ENCODE peak calls at places on chromosomes 6 and 20, in seven cellular contexts. Z, U, W, D, V, X and Q are unnamed samples.

GRCh38 chr6:154923199-154923869 is 71.8 kb upstream of the TIAM2 start:
- DNase-seq in U (no peak), D (no peak), W (no peak), Z (no peak), V (no peak), X (no peak), Q (no peak)

GRCh38 chr20:50995506-50995905 is 27.4 kb downstream of the KCNG1 start:
- DNase-seq in W (no peak), U (no peak), X (no peak), V (no peak), Z (no peak), D (peak), Q (no peak)

GRCh38 chr20:48999890-49000870 is 45.9 kb upstream of the CSE1L start:
- DNase-seq in D (no peak), X (no peak), Z (no peak), V (no peak), U (no peak), W (no peak), Q (no peak)

GRCh38 chr6:168895102-168895812 is 358.4 kb downstream of the THBS2 start:
- DNase-seq in D (peak), W (peak), Z (peak), X (peak), U (peak), V (peak), Q (peak)

GRCh38 chr20:43849496-43850197 is 65.0 kb upstream of the TOX2 start:
- DNase-seq in W (peak), V (peak), D (peak), U (no peak), Z (no peak), X (peak), Q (no peak)

GRCh38 chr6:15253107-15254073 is 7.5 kb downstream of the JARID2 start:
- DNase-seq in X (no peak), U (no peak), D (no peak), V (no peak), W (no peak), Z (no peak), Q (peak)

GRCh38 chr6:33817520-33817919 is 13.7 kb upstream of the MLN start:
- DNase-seq in Z (no peak), W (no peak), X (no peak), D (no peak), V (no peak), U (no peak), Q (no peak)

GRCh38 chr6:147621280-147621679 is 112.8 kb downstream of the SAMD5 start:
- DNase-seq in Z (peak), W (no peak), X (peak), V (peak), U (no peak), D (peak), Q (no peak)

GRCh38 chr6:2866183-2866846 is 24.7 kb upstream of the SERPINB1 start:
- DNase-seq in V (no peak), D (no peak), W (peak), U (no peak), X (no peak), Z (no peak), Q (peak)

GRCh38 chr6:32692019-32692418 is 25.6 kb upstream of the HLA-DQB1 start:
- DNase-seq in D (peak), W (peak), Z (no peak), X (no peak), U (no peak), V (no peak), Q (peak)

GRCh38 chr20:32004963-32005362 is 5.3 kb upstream of the CCM2L start:
- DNase-seq in Z (no peak), W (no peak), U (no peak), D (peak), X (no peak), V (no peak), Q (no peak)

GRCh38 chr6:146957443-146957842 is 246.8 kb upstream of the STXBP5 start:
- DNase-seq in X (no peak), D (no peak), V (no peak), Z (no peak), U (no peak), W (no peak), Q (no peak)

GRCh38 chr6:37077459-37078296 is 72.2 kb downstream of the FGD2 start:
- DNase-seq in Z (peak), X (peak), W (no peak), V (peak), U (peak), D (peak), Q (no peak)

GRCh38 chr6:25122001-25122400 is 157.2 kb upstream of the CARMIL1 start:
- DNase-seq in D (peak), X (peak), Z (no peak), U (peak), W (peak), V (peak), Q (no peak)

GRCh38 chr6:94045473-94045872 is 626.1 kb upstream of the EPHA7 start:
- DNase-seq in D (no peak), Z (no peak), W (no peak), V (no peak), X (no peak), U (no peak), Q (no peak)

GRCh38 chr6:56490994-56491393 is 151.7 kb downstream of the DST start:
- DNase-seq in D (peak), X (peak), V (peak), U (no peak), Z (no peak), W (peak), Q (no peak)

GRCh38 chr20:13685623-13686022 is 46.9 kb upstream of the TASP1 start:
- DNase-seq in V (no peak), X (no peak), Z (no peak), U (no peak), W (no peak), D (no peak), Q (no peak)

GRCh38 chr20:13683833-13684232 is 45.1 kb upstream of the TASP1 start:
- DNase-seq in V (no peak), U (no peak), W (no peak), D (no peak), Z (no peak), X (no peak), Q (no peak)

GRCh38 chr20:13684566-13685222 is 46.0 kb upstream of the TASP1 start:
- DNase-seq in U (no peak), Z (no peak), X (no peak), D (no peak), V (no peak), W (no peak), Q (peak)

GRCh38 chr20:13677241-13677640 is 38.5 kb upstream of the TASP1 start:
- DNase-seq in U (no peak), D (no peak), W (no peak), Z (no peak), V (no peak), X (no peak), Q (no peak)

DNA sequence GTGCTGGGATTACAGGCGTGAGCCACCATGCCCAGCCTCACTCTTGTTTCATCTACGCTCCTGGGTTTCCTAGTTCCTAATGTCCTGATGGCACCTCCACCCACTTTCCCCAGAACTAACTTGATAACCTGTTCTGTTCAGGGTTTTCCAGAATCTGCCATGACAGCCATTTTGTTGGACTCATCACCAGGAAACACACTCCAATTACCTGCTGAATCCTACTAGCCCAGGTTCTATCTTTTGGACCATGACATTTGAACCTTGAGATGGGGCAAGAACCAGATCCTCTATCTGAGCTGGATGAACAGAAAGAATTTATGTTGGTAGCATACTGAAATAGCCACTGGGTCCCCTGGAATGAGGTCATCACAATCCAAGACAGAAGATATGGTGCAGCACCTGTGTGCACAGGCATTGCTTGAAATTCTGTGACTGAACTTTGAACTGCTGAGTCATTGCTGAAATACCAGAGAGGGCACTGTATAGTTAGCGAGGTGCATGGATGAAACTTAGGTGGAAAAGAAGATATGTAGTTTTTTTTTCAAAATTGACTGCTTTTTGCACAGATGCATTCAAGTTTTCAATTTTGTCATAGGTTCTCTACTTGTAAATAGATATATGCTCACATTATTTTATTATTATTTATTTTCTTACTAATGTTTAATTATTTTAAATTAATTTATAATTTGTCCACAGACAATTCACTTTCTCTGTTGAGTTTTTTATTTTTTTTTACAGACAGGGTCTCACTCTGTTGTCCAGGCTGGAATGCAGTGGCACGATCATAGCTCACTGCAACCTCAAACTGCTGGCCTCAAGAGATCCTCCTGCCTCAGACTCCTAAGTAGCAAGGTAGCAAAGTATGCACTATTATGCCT is 42.8 kb upstream of the TASP1 start:
- DNase-seq in X (no peak), Z (no peak), V (no peak), D (no peak), U (no peak), W (no peak), Q (peak)
- TF ChIP-seq CTCF in X (no peak), Z (no peak), V (no peak), D (no peak), U (no peak), W (no peak), Q (no peak)

GRCh38 chr20:20454850-20455627 is 87.1 kb downstream of the INSM1 start:
- DNase-seq in Z (no peak), U (no peak), V (no peak), W (no peak), D (no peak), X (no peak), Q (no peak)

GRCh38 chr20:20450461-20451027 is 82.6 kb downstream of the INSM1 start:
- DNase-seq in V (peak), D (peak), U (peak), X (no peak), Z (no peak), W (peak), Q (no peak)

GRCh38 chr20:20448891-20449290 is 81.0 kb downstream of the INSM1 start:
- DNase-seq in D (no peak), U (no peak), W (no peak), X (no peak), Z (no peak), V (no peak), Q (no peak)

GRCh38 chr20:20454367-20454766 is 86.5 kb downstream of the INSM1 start:
- DNase-seq in D (no peak), Z (no peak), U (no peak), X (no peak), V (no peak), W (no peak), Q (no peak)

DNA sequence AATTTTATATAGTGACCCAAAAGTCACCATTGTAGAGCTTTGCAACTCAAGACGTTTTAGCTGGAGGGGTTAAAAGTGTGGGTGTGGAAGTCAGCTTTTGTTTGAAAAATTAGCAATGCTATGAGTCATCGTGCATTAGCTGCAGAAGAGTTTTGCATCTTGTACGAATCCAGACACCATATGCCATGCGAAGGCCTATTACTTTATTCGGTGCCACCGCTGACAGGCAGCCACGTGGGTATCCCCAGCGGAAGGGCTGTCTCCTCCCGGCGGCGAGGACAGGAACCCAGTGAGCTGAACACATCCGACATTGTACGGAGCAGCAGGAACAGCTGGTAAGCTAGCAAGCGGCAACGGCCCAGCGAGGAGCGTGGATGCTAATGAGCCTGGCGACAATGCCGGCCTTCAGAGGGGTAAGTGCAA is 84.4 kb downstream of the INSM1 start:
- DNase-seq in V (peak), U (peak), X (peak), D (peak), Z (peak), W (peak), Q (peak)
- H3K4me3 ChIP-seq in V (peak), U (peak), X (peak), D (no peak), Z (peak), W (no peak), Q (peak)

DNA sequence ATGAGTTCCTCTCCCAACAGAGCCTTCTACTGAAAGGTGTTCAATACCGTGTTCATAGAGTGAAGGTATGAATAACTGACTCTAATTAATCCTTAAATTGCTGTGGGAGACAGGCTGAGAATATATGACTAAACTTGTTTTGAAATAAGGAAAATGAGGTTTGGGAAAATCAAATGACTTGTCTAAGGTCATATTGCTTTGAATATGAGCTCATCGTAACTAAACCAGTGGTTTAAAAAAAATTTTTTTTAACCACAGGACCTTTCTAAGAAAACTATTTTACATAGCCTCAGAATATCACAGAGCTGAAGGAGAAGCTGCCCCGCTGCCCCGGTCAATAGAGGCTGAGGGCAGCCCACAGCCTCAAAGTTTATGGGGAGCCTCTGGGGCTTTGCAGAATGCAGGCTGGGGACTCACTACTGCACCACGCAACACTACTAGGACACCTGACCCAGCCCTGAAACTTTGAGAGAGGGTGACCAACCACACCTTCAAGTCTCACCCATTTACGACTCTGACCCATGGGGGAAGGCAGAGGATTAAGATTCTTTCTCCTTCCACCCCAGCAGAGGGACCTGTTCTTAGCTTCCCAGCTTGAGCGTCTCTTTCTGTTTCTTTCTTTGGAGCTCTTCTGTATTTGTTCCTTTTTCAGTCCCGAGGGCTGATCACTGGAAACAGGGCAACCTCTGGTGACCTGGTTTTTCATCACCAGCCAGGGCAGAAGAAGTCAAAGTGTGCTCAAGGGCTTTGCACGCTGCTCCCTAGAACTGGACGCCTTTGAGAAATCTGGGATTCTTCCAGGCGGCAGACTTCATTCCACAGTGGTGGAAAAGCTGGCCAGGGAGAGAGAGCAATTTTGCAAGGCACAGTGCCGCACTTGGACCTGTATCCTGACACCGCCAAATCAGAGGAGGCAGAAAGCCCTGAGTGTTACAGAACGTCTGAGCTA is 220.2 kb downstream of the ATXN1 start:
- DNase-seq in D (peak), W (no peak), V (no peak), Z (peak), U (peak), X (no peak), Q (peak)
- TF ChIP-seq CTCF in D (peak), W (no peak), V (no peak), Z (peak), U (peak), X (peak), Q (no peak)

GRCh38 chr6:133240511-133241087 is 558 bp upstream of the EYA4 start:
- DNase-seq in Z (no peak), X (no peak), W (no peak), V (peak), U (peak), D (peak), Q (no peak)

GRCh38 chr6:133241088-133241900 is at the start of gene EYA4:
- DNase-seq in U (peak), X (no peak), Z (no peak), V (peak), W (no peak), D (peak), Q (no peak)

GRCh38 chr6:133242761-133243590 is 1.8 kb downstream of the EYA4 start:
- DNase-seq in U (peak), V (no peak), W (peak), Z (peak), X (no peak), D (peak), Q (no peak)

GRCh38 chr6:133243723-133244122 is 2.6 kb downstream of the EYA4 start:
- DNase-seq in Z (no peak), V (no peak), D (no peak), U (no peak), W (no peak), X (no peak), Q (no peak)

DNA sequence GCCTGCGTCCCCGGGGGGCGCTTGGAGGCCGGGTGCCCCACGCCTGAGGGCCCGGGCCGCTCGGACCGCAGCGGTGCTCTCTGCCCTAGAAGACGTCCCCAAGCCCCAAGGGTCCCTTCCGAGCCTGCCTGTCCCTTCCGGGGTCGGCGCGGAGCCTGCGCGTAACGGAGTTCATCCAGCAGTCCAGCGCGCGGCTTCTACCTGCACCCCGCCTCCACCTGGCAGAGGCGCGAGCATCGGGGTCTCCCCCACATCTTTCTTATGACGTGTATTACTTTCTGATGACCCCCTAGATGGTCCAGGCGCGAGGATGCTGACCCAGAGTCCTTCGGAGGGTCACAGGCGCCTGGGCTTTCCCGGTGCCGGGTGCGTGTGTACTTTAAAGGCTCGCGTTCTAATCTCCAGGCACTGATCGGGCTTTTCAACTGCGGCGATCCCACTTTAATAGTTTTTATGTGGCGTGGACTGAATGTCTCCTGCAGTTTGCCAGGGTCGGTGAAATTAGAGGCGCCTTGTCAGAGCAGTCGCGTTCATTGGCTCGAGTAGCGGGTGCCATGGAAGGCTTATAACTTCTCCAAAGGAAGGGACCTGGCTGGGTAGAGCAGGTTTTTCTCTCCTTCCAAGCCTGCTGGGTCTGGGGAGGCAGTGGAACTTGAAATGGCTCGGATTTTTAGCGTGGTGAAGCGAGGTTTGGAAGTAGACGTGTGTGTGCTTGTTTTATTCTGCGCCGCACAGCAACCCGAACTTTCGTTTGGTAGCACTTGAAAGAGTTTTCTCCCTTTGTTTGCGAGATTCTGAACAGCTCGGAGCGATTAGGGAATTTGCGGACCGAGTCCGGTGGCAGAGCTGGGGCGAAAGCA is 974 bp downstream of the EYA4 start:
- DNase-seq in X (no peak), Z (peak), D (peak), U (peak), V (peak), W (peak), Q (no peak)
- H3K4me3 ChIP-seq in X (peak), Z (peak), D (peak), U (peak), V (peak), W (peak), Q (no peak)

DNA sequence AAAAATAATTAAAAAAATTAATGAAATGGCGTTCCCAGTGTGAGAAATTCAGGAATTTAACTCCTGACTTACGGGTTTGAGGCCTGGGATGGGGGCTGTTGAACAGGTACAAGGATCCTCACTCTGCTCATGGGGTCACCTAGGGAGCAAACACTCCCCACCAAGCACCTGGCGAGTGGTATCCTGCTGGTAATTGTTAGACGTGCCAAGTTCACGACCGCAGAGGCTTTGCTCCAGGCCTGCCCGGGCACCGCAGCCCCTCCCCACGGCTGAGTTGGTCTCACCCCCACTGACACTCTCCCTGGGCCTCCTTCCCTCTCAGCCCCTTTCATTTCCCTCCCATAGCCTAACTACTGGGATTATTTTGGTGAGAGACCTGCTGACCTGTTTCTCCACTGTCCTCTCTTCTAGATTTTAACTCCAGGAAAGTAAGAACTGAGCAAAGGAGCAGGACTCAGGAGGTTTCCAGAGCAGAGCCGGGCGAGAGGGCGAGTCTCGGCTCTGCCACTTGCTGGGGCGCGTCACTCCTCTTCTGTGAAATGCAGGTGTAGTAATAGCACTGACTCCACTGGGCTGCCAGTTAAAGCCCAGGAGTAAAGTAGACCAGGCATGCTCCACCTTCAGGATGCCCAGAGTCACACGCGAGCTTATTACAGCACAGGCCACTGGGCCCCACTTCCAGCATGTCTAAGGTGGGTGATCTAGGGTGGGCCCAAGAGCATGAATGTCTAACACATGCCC is 22.8 kb downstream of the BMP7 start:
- DNase-seq in W (no peak), D (no peak), Z (no peak), U (no peak), V (no peak), X (no peak), Q (no peak)
- TF ChIP-seq CTCF in W (no peak), D (no peak), Z (no peak), U (no peak), V (no peak), X (no peak), Q (no peak)

DNA sequence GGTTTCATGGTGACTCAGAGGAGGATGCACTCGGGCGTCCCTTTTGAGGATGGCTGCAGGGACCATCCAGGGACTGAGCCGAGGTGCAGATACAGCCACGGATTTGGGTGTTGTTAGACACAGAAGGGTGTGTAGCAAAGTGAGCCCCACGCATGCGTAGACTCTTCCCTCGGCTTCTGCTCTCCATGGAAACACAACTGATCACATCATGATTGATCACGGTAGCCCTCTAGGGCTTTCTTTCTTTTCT is 606 bp upstream of the ULBP1 start:
- DNase-seq in W (no peak), D (peak), U (no peak), V (peak), X (peak), Z (no peak), Q (peak)
- H3K4me3 ChIP-seq in W (peak), D (peak), U (peak), V (peak), X (peak), Z (peak), Q (peak)